ENCODE peak calls at places on chromosomes 13 and 19, in four cellular contexts. E, G, N and J are unnamed samples.

GRCh38 chr13:46361535-46361934 is 25.5 kb downstream of the RUBCNL start:
- DNase-seq in E (no peak), G (peak), N (no peak), J (no peak)

GRCh38 chr13:101698400-101698799 is 245.9 kb downstream of the ITGBL1 start:
- DNase-seq in E (no peak), G (peak), N (no peak), J (no peak)

GRCh38 chr13:105573134-105573533 is 962.3 kb downstream of the EFNB2 start:
- DNase-seq in E (no peak), G (no peak), N (no peak), J (no peak)

GRCh38 chr13:44865722-44866484 is 123.4 kb downstream of the NUFIP1 start:
- DNase-seq in E (no peak), G (no peak), N (no peak), J (no peak)

GRCh38 chr13:102369303-102369702 is 32.5 kb downstream of the FGF14 start:
- DNase-seq in E (no peak), G (peak), N (no peak), J (no peak)

GRCh38 chr19:9945319-9945966 is 9.1 kb upstream of the OLFM2 start:
- DNase-seq in E (peak), G (peak), N (no peak), J (no peak)

GRCh38 chr13:80955487-80955886 is 614.6 kb upstream of the SPRY2 start:
- DNase-seq in E (no peak), G (peak), N (no peak), J (no peak)

GRCh38 chr13:43473437-43473836 is 313.3 kb downstream of the ENOX1 start:
- DNase-seq in E (no peak), G (no peak), N (no peak), J (peak)

GRCh38 chr13:79423801-79424642 is 18.0 kb upstream of the RBM26 start:
- DNase-seq in E (no peak), G (peak), N (no peak), J (peak)